ENCODE peak calls at places on chromosome 22, in eight cellular contexts. P is left ventricle myocardium inferior, J is uterus, I is transverse colon, N is foreskin fibroblast, X is A673, H is keratinocyte, W is sigmoid colon. M is an unnamed sample.

GRCh38 chr22:17106785-17107546 is 14.2 kb downstream of the TMEM121B start:
- DNase-seq in P (no peak), J (no peak), I (no peak), N (no peak), X (no peak), H (no peak), W (peak), M (peak)

GRCh38 chr22:50313600-50313999 is 6.2 kb upstream of the PLXNB2 start:
- DNase-seq in P (no peak), J (no peak), I (no peak), N (no peak), X (no peak), H (no peak), W (no peak), M (no peak)

GRCh38 chr22:16601437-16602223 is 9.0 kb upstream of the CCT8L2 start:
- DNase-seq in P (peak), J (peak), I (no peak), N (no peak), X (no peak), H (no peak), W (no peak), M (no peak)

GRCh38 chr22:31278643-31279326 is 13.5 kb downstream of the PIK3IP1 start:
- DNase-seq in P (no peak), J (no peak), I (no peak), N (no peak), X (no peak), H (no peak), W (peak), M (no peak)

GRCh38 chr22:36009085-36009484 is 19.5 kb downstream of the RBFOX2 start:
- DNase-seq in P (no peak), J (no peak), I (no peak), N (no peak), X (no peak), H (no peak), W (no peak), M (no peak)

GRCh38 chr22:31107206-31108118 is at the start of gene SELENOM:
- DNase-seq in P (peak), J (peak), I (peak), N (peak), X (peak), H (peak), W (peak), M (peak)

GRCh38 chr22:50312371-50312770 is 4.9 kb upstream of the PLXNB2 start:
- DNase-seq in P (no peak), J (no peak), I (no peak), N (no peak), X (no peak), H (no peak), W (no peak), M (no peak)

GRCh38 chr22:45896153-45896951 is 80.6 kb downstream of the WNT7B start:
- DNase-seq in P (peak), J (no peak), I (no peak), N (no peak), X (no peak), H (no peak), W (no peak), M (no peak)

GRCh38 chr22:49960967-49961600 is 512 bp downstream of the PIM3 start:
- DNase-seq in P (peak), J (peak), I (peak), N (peak), X (no peak), H (no peak), W (peak), M (no peak)

GRCh38 chr22:27219036-27219435 is 561.6 kb downstream of the MIAT start:
- DNase-seq in P (no peak), J (no peak), I (no peak), N (no peak), X (no peak), H (no peak), W (no peak), M (no peak)

GRCh38 chr22:36546092-36546804 is 17.3 kb upstream of the EIF3D start:
- DNase-seq in P (peak), J (no peak), I (peak), N (no peak), X (peak), H (no peak), W (no peak), M (peak)

DNA sequence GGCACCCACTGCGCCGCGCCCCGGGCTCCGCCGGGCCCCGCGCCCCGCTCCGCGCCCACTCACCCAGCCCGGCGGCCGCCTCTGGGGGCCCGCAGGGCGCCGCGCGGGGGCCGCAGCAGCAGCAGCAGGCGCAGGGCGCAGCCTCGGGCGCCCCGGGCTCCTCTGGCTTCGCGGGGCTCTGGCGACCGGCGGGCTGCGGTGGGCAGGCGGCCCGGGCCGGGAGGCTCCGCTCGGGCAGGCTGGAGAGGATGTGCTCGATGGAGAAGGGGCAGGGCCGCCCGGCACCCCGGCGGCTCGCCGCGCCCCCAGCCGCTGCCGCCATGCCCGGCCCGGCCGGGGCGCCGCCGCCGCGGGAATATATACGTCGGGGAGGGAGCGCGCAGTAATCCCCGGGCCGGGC is at the start of gene GSC2:
- DNase-seq in P (no peak), J (no peak), I (no peak), N (no peak), X (no peak), H (no peak), W (no peak), M (no peak)
- H3K4me3 ChIP-seq in P (peak), J (peak), I (no peak), N (no peak), X (no peak), H (peak), W (peak), M (peak)

DNA sequence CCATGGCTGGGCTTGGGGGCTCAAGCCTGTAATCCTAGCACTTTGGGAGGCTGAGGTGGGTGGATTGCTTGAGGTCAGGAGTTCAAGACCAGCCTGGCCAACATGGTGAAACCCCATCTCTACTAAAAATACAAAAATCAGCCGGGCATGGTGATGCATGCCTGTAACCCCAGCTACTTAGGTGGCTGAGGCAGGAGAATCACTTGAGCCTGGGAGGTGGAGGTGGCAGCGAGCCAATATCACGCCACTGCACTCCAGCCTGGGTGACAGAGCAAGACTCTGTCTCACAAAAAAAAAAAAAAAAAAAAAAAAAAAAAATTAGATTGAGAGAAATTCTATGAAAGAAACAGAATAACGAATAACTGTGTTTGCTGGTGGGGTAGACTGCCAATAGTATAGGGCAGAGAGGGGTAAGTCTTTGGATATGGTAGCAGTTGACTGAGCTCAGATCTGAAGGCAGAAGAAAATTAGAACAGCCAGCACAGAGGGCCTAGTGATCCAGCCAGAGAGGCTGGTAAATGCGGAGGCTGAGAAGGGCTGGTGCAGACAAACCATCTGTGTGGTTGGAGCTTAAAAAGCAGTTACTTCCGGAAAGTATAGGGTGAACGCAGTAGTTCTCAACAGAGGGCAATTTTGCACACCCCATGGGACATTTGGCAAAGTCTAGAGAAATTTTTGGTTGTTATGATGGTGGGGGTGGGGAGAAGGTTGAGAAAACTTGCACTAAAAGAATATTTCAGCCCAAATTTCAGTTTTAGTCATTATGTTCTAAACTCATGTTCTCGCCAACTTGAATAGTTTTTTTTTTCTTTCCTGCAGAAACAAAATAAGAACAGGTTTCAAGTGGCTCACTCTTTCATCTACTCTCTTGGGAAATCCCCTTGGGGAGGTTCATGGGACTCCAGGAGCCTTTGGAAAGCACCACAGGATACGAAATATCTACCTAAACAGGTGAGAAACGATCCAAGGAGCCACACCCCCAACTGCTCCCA is 1.6 kb upstream of the HORMAD2 start:
- DNase-seq in P (no peak), J (no peak), I (no peak), N (no peak), X (peak), H (no peak), W (no peak), M (no peak)
- H3K4me3 ChIP-seq in P (no peak), J (no peak), I (no peak), N (no peak), X (no peak), H (no peak), W (no peak), M (no peak)

DNA sequence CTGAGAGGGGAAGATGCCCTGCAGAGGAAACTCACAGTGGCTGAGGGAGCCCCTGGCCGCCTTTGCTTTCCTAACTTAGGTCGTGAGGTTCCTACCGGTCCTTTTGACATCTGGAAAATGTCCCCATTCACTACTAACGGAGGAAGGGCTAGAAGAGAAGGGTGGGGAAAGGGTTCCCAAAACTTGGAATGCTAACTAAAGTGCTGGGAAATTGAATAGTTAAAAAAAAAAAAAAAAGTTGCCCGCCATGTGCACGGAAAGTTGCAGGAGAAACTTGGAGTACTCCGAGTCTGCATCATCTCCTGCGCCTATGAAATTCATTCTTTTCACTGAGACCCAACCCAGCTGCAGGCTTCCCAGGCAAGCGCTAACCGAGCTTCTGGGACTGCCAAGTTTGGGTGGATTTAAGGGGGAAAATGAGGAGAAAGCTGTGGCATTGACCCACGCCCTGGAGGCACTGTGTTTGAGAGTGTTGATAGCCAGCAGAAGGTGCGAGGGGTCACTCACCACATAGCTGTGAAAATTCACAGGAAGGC is 854 bp downstream of the TIMP3 start:
- DNase-seq in P (no peak), J (no peak), I (no peak), N (no peak), X (no peak), H (no peak), W (no peak), M (no peak)
- H3K4me3 ChIP-seq in P (peak), J (peak), I (peak), N (peak), X (peak), H (peak), W (peak), M (peak)

GRCh38 chr22:42281706-42282251 is 11.3 kb upstream of the TCF20 start:
- DNase-seq in P (no peak), J (no peak), I (no peak), N (no peak), X (no peak), H (no peak), W (peak), M (peak)

GRCh38 chr22:42282943-42283287 is 12.5 kb upstream of the TCF20 start:
- DNase-seq in P (no peak), J (no peak), I (no peak), N (no peak), X (no peak), H (no peak), W (no peak), M (no peak)

GRCh38 chr22:42281284-42281683 is 10.8 kb upstream of the TCF20 start:
- DNase-seq in P (peak), J (no peak), I (no peak), N (no peak), X (no peak), H (no peak), W (peak), M (peak)

GRCh38 chr22:42283288-42284229 is 13.1 kb upstream of the TCF20 start:
- DNase-seq in P (no peak), J (no peak), I (no peak), N (peak), X (no peak), H (no peak), W (no peak), M (no peak)

DNA sequence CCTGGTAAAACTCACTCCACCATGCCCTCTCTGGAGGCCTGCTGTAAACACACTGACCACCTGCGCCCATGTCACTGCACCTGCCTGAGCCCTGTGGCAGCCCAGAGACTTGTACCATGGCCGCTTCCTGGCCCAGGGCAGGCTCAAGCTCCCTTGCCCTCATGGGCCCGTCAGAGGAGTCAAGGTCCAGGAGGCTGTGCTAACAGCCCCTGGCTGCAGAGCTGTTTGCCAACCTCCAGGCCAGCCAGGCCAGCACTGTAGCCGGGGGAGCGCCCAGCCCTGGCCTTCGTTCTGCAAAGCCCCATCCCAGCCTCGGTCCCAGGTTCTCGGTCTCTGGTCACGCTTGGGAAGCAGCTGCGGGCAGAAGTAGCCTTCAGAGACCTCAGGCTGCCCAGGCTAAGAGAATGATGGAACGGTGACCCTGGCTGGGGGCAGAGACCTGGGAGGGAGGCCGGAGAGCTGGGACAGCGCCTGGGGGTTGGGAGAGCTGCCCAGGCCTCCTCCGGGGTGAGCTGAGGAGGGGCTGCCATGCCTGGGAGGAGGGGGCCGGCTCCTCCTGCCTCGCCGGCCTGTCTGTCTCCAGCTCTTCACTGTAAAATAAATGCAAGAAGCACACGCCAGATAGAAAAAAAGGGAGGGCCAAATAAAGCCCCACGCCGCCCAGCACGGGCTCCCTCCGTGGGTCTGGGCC is 11.9 kb upstream of the TCF20 start:
- DNase-seq in P (no peak), J (no peak), I (peak), N (no peak), X (no peak), H (no peak), W (peak), M (no peak)
- H3K4me3 ChIP-seq in P (no peak), J (no peak), I (no peak), N (no peak), X (no peak), H (no peak), W (no peak), M (no peak)

DNA sequence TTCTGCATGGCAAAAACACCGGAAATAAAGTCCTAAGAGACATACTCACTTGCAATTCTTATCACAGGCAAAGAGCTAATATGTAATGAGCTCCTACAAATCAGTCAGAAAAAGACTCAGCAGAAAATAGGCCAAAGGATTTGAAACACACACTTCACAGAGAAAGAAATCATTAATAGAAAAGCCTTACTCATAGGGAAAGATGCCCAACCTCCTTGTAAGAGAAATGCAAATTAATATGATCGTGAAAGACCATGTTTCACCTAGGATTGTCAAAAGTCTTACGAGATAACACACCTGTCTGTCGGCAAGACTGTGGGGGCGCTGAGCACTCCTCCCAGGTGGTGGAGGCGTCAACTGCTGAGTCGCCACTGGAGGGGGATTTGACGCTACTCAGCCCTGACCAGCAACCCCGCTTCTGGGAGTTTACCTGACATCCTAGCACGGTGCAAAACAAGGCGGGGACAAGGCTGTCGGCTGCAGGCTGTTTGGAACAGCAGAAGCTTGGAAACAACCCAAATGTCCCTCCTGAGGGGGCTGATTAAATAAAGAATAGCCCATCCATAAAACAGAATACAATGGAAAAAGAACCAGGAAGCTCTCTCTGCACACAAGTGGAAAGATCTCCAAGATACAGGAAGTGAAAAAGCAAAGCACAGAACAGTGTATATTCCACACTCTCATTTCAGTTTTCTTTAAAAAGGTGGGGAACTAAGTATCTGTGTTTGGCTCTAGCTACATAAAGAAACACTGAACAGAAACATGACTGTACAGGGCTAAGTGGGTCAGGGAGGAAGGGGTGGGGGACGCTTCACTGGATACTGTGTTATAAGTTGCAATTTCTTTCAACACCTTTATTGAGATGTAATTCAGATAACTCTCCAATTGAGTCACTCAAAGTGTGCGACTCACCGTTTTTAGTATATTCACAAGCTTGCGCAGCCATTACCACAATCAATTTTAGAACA is 11.5 kb downstream of the CSNK1E start:
- DNase-seq in P (no peak), J (no peak), I (peak), N (no peak), X (peak), H (no peak), W (no peak), M (no peak)
- H3K4me3 ChIP-seq in P (peak), J (no peak), I (no peak), N (no peak), X (peak), H (no peak), W (no peak), M (no peak)

DNA sequence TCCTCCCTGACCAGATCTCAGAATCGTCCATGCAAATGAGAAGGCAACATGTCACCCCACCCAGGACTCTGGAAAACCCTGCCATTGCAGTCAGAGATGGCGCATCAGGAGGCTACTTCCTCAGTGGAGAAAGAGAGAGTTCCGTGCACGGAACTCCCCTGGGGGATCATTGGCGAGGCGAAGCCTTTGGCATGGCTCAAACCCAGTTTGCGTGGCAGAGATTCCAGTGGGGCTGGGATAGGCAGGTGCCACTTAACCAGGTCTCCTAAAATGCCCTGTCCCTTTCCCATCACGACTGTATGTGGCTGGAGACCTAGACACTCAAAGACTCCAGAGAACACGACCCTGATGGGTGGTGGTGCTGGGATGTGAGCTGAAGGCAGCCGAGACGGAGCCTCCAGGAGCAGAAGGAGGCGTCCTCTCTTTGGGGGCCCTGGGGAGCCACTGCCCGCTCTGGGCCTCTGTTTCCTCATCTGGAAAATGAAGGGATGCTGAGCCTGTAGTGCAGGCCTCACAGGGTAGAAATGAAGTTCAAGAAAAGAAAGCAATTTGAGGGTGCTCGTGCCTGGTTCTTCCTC is 5.0 kb downstream of the RGL4 start:
- DNase-seq in P (no peak), J (no peak), I (no peak), N (no peak), X (no peak), H (no peak), W (no peak), M (no peak)
- H3K4me3 ChIP-seq in P (no peak), J (no peak), I (no peak), N (no peak), X (no peak), H (no peak), W (no peak), M (no peak)